ENCODE peak calls at places on chromosomes 2 and 18, in ten cellular contexts. I is adrenal gland, L is GM23338, N is uterus, C is A549, M is neural progenitor cell, R is fibroblast of lung, D is tibial artery, O is IMR-90, B is astrocyte. F is an unnamed sample. For H3K4me1, the result is how much of the 10 kb centered on the place peaks cover.

GRCh38 chr2:54455584-54456525 is at the start of gene SPTBN1:
- DNase-seq in O (peak), B (peak), N (peak), M (peak), I (peak), D (peak), L (peak), R (peak), C (peak), F (peak)

GRCh38 chr2:218961229-218961628 is 1.8 kb downstream of the CDK5R2 start:
- DNase-seq in B (no peak), M (no peak), C (no peak), D (no peak), L (no peak), O (no peak), R (no peak), I (no peak), N (no peak), F (no peak)

GRCh38 chr2:170822885-170823799 is 6.5 kb downstream of the GAD1 start:
- DNase-seq in O (no peak), M (peak), R (no peak), D (no peak), C (no peak), I (peak), B (no peak), N (no peak), L (peak), F (no peak)

GRCh38 chr2:167191588-167191987 is 303.3 kb downstream of the XIRP2 start:
- DNase-seq in I (no peak), N (no peak), L (no peak), B (peak), O (peak), C (no peak), R (no peak), D (no peak), M (no peak), F (no peak)

GRCh38 chr18:13269599-13270011 is 51.0 kb downstream of the LDLRAD4 start:
- DNase-seq in M (no peak), I (no peak), C (no peak), B (peak), N (peak), O (no peak), D (peak), L (no peak), R (no peak), F (no peak)

GRCh38 chr2:31972059-31972458 is 38.7 kb downstream of the MEMO1 start:
- DNase-seq in I (no peak), M (no peak), L (no peak), D (no peak), O (no peak), R (no peak), C (no peak), B (no peak), N (no peak), F (no peak)

GRCh38 chr2:9288233-9288632 is 81.6 kb downstream of the ASAP2 start:
- DNase-seq in R (peak), D (no peak), B (peak), C (peak), O (peak), I (no peak), L (no peak), N (no peak), M (no peak), F (no peak)

GRCh38 chr2:232781765-232782164 is 5.4 kb upstream of the KCNJ13 start:
- DNase-seq in L (no peak), M (no peak), B (peak), D (no peak), C (peak), I (no peak), N (no peak), R (peak), O (peak), F (peak)

GRCh38 chr18:3150274-3150673 is 69.5 kb downstream of the MYOM1 start:
- DNase-seq in L (no peak), M (no peak), B (no peak), I (no peak), C (no peak), D (no peak), R (no peak), O (no peak), N (no peak), F (no peak)

GRCh38 chr2:183248866-183249567 is 124.8 kb downstream of the NUP35 start:
- DNase-seq in M (peak), L (peak), O (peak), R (peak), I (no peak), C (peak), N (no peak), B (peak), D (no peak), F (no peak)

GRCh38 chr2:203592470-203592869 is 57.4 kb upstream of the RAPH1 start:
- DNase-seq in L (no peak), C (no peak), M (no peak), R (no peak), O (no peak), N (no peak), D (no peak), B (no peak), I (no peak), F (no peak)

GRCh38 chr18:48989304-48990284 is 38.8 kb upstream of the SMAD7 start:
- DNase-seq in C (no peak), M (no peak), L (no peak), D (no peak), O (peak), R (peak), I (no peak), B (no peak), N (no peak), F (no peak)

GRCh38 chr2:124080281-124081153 is 55.4 kb downstream of the CNTNAP5 start:
- DNase-seq in N (no peak), M (no peak), R (peak), O (no peak), L (no peak), I (no peak), D (no peak), B (no peak), C (no peak), F (no peak)

GRCh38 chr18:9433616-9434239 is 41.6 kb upstream of the RALBP1 start:
- DNase-seq in N (no peak), C (no peak), M (no peak), O (peak), B (no peak), R (peak), D (no peak), L (peak), I (no peak), F (no peak)

GRCh38 chr2:58896600-58896999 is 655.5 kb upstream of the FANCL start:
- DNase-seq in C (no peak), D (no peak), L (no peak), R (peak), M (no peak), B (peak), N (no peak), I (no peak), O (peak), F (no peak)

GRCh38 chr2:118632921-118633320 is 214.5 kb downstream of the EN1 start:
- DNase-seq in R (no peak), N (no peak), D (no peak), B (no peak), M (no peak), O (no peak), L (no peak), C (no peak), I (no peak), F (no peak)

GRCh38 chr2:6418316-6418715 is 447.4 kb downstream of the CMPK2 start:
- DNase-seq in R (no peak), M (peak), L (no peak), D (no peak), B (no peak), O (no peak), I (no peak), N (no peak), C (no peak), F (no peak)

GRCh38 chr2:42139141-42139540 is 30.0 kb upstream of the EML4 start:
- DNase-seq in B (peak), O (no peak), L (no peak), N (no peak), M (no peak), R (no peak), D (no peak), I (no peak), C (no peak), F (no peak)

GRCh38 chr18:60123031-60123430 is 223.2 kb downstream of the PMAIP1 start:
- DNase-seq in L (no peak), M (no peak), I (no peak), N (no peak), C (no peak), D (no peak), B (no peak), O (no peak), R (no peak), F (no peak)

GRCh38 chr2:131040661-131041401 is 52.4 kb downstream of the FAM168B start:
- DNase-seq in L (no peak), D (no peak), R (peak), M (no peak), C (no peak), O (no peak), N (no peak), B (no peak), I (peak), F (no peak)

GRCh38 chr2:121173112-121173511 is 111.9 kb downstream of the TFCP2L1 start:
- DNase-seq in R (no peak), N (no peak), D (no peak), O (no peak), I (no peak), B (peak), M (no peak), C (no peak), L (no peak), F (no peak)

GRCh38 chr18:23689031-23689615 is at the start of gene LAMA3:
- DNase-seq in C (peak), M (peak), B (no peak), D (peak), I (peak), N (peak), R (no peak), O (peak), L (peak), F (peak)

GRCh38 chr2:156189143-156189542 is 143.4 kb downstream of the NR4A2 start:
- DNase-seq in D (no peak), O (no peak), I (no peak), C (no peak), R (no peak), N (no peak), L (no peak), M (no peak), B (no peak), F (no peak)

GRCh38 chr2:149648282-149649030 is 60.9 kb upstream of the MMADHC start:
- DNase-seq in B (peak), C (peak), I (peak), R (peak), O (peak), M (no peak), N (peak), D (peak), L (no peak), F (no peak)

GRCh38 chr2:121044412-121044811 is 240.6 kb downstream of the TFCP2L1 start:
- DNase-seq in N (no peak), D (no peak), B (no peak), I (no peak), C (peak), O (no peak), R (no peak), M (peak), L (peak), F (no peak)

GRCh38 chr2:32865399-32866068 is 81.2 kb upstream of the LTBP1 start:
- DNase-seq in I (no peak), N (no peak), M (no peak), L (no peak), B (peak), C (peak), R (peak), O (peak), D (no peak), F (no peak)

GRCh38 chr2:237652181-237652580 is 24.8 kb downstream of the LRRFIP1 start:
- DNase-seq in M (no peak), I (no peak), D (no peak), C (no peak), R (no peak), L (no peak), O (no peak), N (no peak), B (no peak), F (peak)

GRCh38 chr2:12243381-12243780 is 473.4 kb upstream of the TRIB2 start:
- DNase-seq in B (no peak), C (no peak), M (no peak), L (no peak), I (no peak), R (no peak), O (no peak), N (no peak), D (no peak), F (no peak)

GRCh38 chr18:11811009-11811408 is 40.2 kb upstream of the CHMP1B start:
- DNase-seq in C (no peak), N (no peak), D (no peak), L (no peak), O (no peak), M (no peak), B (no peak), I (no peak), R (no peak), F (no peak)

GRCh38 chr2:19361325-19361990 is 3.0 kb upstream of the OSR1 start:
- DNase-seq in D (peak), M (peak), O (no peak), R (peak), I (no peak), C (no peak), N (no peak), L (peak), B (no peak), F (no peak)

GRCh38 chr2:130337735-130338325 is 4.9 kb upstream of the IMP4 start:
- DNase-seq in B (peak), D (no peak), I (no peak), O (peak), L (no peak), M (no peak), R (peak), N (no peak), C (no peak), F (no peak)

GRCh38 chr2:4827836-4828235 is 864.3 kb upstream of the SOX11 start:
- DNase-seq in N (no peak), D (no peak), I (no peak), O (no peak), B (no peak), C (no peak), R (no peak), M (no peak), L (no peak), F (no peak)

GRCh38 chr2:62196278-62196901 is 475 bp downstream of the B3GNT2 start:
- DNase-seq in D (peak), M (no peak), I (peak), B (no peak), R (no peak), N (peak), O (no peak), C (peak), L (peak), F (peak)

GRCh38 chr2:166417669-166418068 is 41.9 kb upstream of the SCN9A start:
- DNase-seq in R (peak), C (peak), O (peak), M (peak), L (peak), I (no peak), D (no peak), B (peak), N (no peak), F (no peak)

GRCh38 chr18:59056706-59057492 is 82.8 kb upstream of the SEC11C start:
- DNase-seq in D (no peak), M (peak), O (peak), B (peak), N (peak), C (peak), L (peak), R (peak), I (peak), F (peak)

GRCh38 chr2:74396149-74396548 is 16.0 kb upstream of the DCTN1 start:
- DNase-seq in L (no peak), I (no peak), N (no peak), C (no peak), M (no peak), D (no peak), B (no peak), R (no peak), O (no peak), F (no peak)

DNA sequence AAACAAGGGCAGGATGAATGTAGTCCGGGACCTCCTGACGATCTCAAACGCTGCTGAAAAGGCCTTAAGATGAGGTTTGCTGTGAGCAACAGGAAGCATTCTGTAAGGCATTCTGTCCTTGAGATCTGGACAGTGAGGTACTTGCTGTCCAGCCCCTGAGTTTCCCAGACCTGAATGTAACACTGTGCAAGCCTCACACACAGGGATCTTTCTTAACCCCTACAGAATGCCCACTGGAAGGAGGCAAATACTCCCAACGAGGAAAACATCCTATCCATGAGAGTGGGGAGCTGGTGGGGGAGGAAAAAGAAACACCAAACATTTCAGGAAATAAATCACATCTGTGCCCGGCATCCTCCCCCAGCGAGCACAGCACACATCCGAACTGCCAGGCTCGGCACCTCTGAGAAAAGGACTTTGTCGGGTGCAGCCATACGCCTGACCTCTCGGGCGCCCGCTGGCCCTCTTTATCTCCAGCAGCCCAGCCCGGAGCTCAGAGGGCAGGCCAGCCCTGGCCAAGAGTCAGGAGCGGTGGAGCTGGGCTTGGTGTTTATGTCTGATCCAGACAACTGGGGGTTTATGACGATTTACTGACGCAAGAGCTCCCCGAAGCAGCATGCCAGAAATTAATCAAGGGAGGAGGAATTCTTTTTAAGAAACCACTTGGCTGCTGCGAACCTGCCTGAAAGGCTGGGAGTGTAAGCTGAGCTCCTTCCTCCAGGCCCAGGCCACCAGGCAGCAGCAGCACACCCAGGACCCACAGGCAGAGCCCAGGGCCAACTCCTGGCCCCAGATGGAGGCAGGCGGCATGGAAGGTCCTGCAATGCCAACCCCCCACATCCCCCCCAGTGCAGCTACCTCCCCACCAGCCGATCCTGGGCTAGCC is 72.3 kb downstream of the HDAC4 start:
- DNase-seq in B (peak), L (no peak), O (peak), C (no peak), I (peak), D (peak), N (peak), M (peak), R (peak), F (peak)
- TF ChIP-seq CTCF in B (no peak), L (no peak), O (peak), C (no peak), I (no peak), D (no peak), N (no peak), M (no peak), R (peak), F (no peak)

GRCh38 chr2:98463081-98463481 is 18.4 kb downstream of the INPP4A start:
- DNase-seq in I (peak), L (no peak), B (no peak), R (no peak), D (no peak), C (no peak), M (no peak), N (no peak), O (no peak), F (peak)

GRCh38 chr2:98461650-98462049 is 17.0 kb downstream of the INPP4A start:
- DNase-seq in I (peak), N (peak), O (no peak), C (no peak), L (no peak), R (no peak), B (no peak), M (no peak), D (no peak), F (peak)

GRCh38 chr2:98463988-98464771 is 19.5 kb downstream of the INPP4A start:
- DNase-seq in C (no peak), I (no peak), L (no peak), B (no peak), O (no peak), M (no peak), D (no peak), R (no peak), N (no peak), F (no peak)

GRCh38 chr2:98464772-98465310 is 20.2 kb downstream of the INPP4A start:
- DNase-seq in B (no peak), I (no peak), D (no peak), M (no peak), C (no peak), N (no peak), R (no peak), L (no peak), O (no peak), F (peak)

DNA sequence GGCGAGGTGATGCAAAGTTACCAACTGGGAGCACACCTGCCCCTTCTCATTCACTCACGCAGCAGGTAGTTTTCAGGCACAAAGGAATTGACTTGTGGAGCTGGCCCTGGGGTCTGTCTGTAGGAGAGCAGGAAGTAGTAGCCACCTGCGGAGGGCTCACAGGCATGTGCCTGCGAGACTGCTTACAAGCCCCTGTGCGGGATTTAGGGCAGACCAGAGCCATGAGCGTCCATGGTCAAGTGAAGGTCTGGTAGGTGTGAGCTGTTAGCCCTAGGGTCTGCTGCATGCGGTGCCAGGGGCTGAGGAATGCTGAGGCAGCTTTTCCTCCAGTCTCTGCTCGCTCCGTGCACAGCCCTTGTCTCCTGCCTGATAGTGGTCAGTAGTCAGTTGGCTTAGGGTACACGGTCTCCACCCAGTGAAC is 18.9 kb downstream of the INPP4A start:
- DNase-seq in L (peak), C (no peak), I (no peak), D (no peak), R (no peak), N (no peak), M (no peak), O (no peak), B (no peak), F (peak)
- H3K27ac ChIP-seq in L (no peak), C (no peak), I (peak), D (no peak), R (no peak), N (no peak), M (no peak), O (no peak), B (no peak), F (peak)

GRCh38 chr18:25247725-25248124 is 104.2 kb downstream of the ZNF521 start:
- DNase-seq in I (no peak), D (no peak), L (no peak), C (no peak), N (no peak), B (peak), R (peak), M (no peak), O (peak), F (no peak)
- H3K4me1 ChIP-seq in I (under half), D (under half), L (under half), C (under half), N (under half), B (under half), R (under half), M (under half), O (under half), F (under half)

DNA sequence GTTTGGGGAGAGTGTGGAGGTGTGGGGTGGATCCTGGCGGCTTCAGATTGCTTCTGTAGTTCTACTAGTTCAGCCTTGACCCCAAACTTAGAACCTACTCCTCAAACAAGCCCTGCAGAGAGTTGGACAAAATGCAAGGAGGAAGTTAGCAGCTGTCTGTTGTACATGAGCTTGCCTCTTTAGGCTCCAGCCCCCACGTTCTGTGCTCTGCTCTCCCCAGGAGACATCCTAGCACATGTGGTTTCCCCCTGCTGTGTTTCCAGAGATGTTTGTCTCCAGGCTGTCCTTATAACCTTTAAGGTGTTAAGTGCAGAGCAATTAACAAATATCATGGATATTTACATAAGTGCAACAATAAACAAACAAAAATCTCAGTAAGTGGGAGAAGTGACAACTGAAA is 111.1 kb downstream of the ACOXL start:
- DNase-seq in L (no peak), B (no peak), N (no peak), R (no peak), O (no peak), D (no peak), M (no peak), C (no peak), I (no peak), F (no peak)
- TF ChIP-seq CTCF in L (no peak), B (no peak), N (no peak), R (no peak), O (no peak), D (no peak), M (no peak), C (no peak), I (no peak), F (no peak)

GRCh38 chr2:241813080-241813805 is 4.2 kb downstream of the NEU4 start:
- DNase-seq in M (no peak), L (no peak), R (no peak), I (no peak), B (no peak), O (no peak), N (peak), C (no peak), D (peak), F (no peak)
- H3K27ac ChIP-seq in M (no peak), L (no peak), R (no peak), I (no peak), B (no peak), O (no peak), N (no peak), C (no peak), D (no peak), F (no peak)

F was measured in Peyer's patch.